ENCODE peak calls at places on chromosomes 6 and 20, in six cellular contexts. K is brain microvascular endothelial cell, U is left lung, X is HCT116, H is esophagus muscularis mucosa, N is foreskin fibroblast. F is an unnamed sample.

GRCh38 chr20:9668356-9668755 is 154.0 kb downstream of the LAMP5 start:
- DNase-seq in X (no peak), N (no peak), U (no peak), K (no peak), H (no peak), F (no peak)

GRCh38 chr6:157867155-157867559 is 44.1 kb downstream of the SNX9 start:
- DNase-seq in U (no peak), K (peak), N (peak), H (no peak), X (no peak), F (no peak)

GRCh38 chr6:73074175-73074574 is 151.1 kb downstream of the KHDC1L start:
- DNase-seq in U (no peak), X (no peak), N (peak), K (peak), H (no peak), F (peak)

GRCh38 chr6:20755631-20756030 is 221.4 kb downstream of the CDKAL1 start:
- DNase-seq in K (no peak), N (peak), X (no peak), H (no peak), U (no peak), F (no peak)

GRCh38 chr20:35087355-35087754 is 5.3 kb downstream of the TRPC4AP start:
- DNase-seq in U (no peak), X (no peak), H (no peak), N (no peak), K (no peak), F (no peak)

GRCh38 chr6:105642708-105643107 is 239.8 kb upstream of the PREP start:
- DNase-seq in N (peak), H (no peak), U (no peak), K (no peak), X (no peak), F (peak)

GRCh38 chr20:18533491-18533890 is 25.8 kb downstream of the SEC23B start:
- DNase-seq in N (no peak), X (no peak), K (no peak), U (no peak), H (no peak), F (peak)

GRCh38 chr20:17735206-17735804 is 35.5 kb downstream of the BANF2 start:
- DNase-seq in K (peak), X (no peak), N (peak), H (no peak), U (no peak), F (peak)

GRCh38 chr6:70520575-70520974 is 46.2 kb upstream of the SDHAF4 start:
- DNase-seq in N (peak), X (no peak), H (no peak), K (no peak), U (no peak), F (no peak)

GRCh38 chr20:9837634-9838033 is 1.2 kb downstream of the PAK5 start:
- DNase-seq in U (no peak), X (no peak), H (no peak), N (no peak), K (no peak), F (no peak)

GRCh38 chr6:148423601-148424270 is 81.1 kb downstream of the SASH1 start:
- DNase-seq in H (no peak), U (no peak), X (no peak), K (no peak), N (peak), F (no peak)

GRCh38 chr6:109783245-109783990 is 92.3 kb downstream of the FIG4 start:
- DNase-seq in K (no peak), H (no peak), X (no peak), U (no peak), N (peak), F (no peak)

GRCh38 chr6:51273228-51273961 is 454.7 kb downstream of the TFAP2B start:
- DNase-seq in H (no peak), X (no peak), U (no peak), K (no peak), N (no peak), F (no peak)

GRCh38 chr6:45476341-45476740 is 98.6 kb upstream of the SUPT3H start:
- DNase-seq in H (no peak), K (no peak), X (no peak), U (no peak), N (no peak), F (no peak)

GRCh38 chr6:84280639-84281038 is 53.2 kb upstream of the CEP162 start:
- DNase-seq in U (no peak), H (no peak), X (no peak), N (no peak), K (no peak), F (no peak)

GRCh38 chr6:112330877-112331260 is 16.3 kb upstream of the RFPL4B start:
- DNase-seq in H (no peak), K (no peak), U (no peak), X (no peak), N (no peak), F (no peak)

GRCh38 chr20:47502271-47502730 is 614 bp downstream of the NCOA3 start:
- DNase-seq in U (peak), N (peak), X (no peak), H (no peak), K (no peak), F (peak)

GRCh38 chr20:25280574-25281535 is 33.0 kb downstream of the PYGB start:
- DNase-seq in H (no peak), X (no peak), N (no peak), K (no peak), U (peak), F (no peak)

GRCh38 chr20:48186915-48187314 is 401.6 kb upstream of the SULF2 start:
- DNase-seq in X (no peak), K (no peak), N (no peak), U (no peak), H (no peak), F (no peak)

GRCh38 chr6:167470836-167471547 is 146.1 kb downstream of the TTLL2 start:
- DNase-seq in N (no peak), X (no peak), U (no peak), K (no peak), H (no peak), F (no peak)

GRCh38 chr6:126766820-126767219 is 351.7 kb upstream of the RSPO3 start:
- DNase-seq in X (no peak), U (no peak), K (no peak), N (no peak), H (no peak), F (no peak)

GRCh38 chr20:17898548-17898994 is 70.0 kb downstream of the SNX5 start:
- DNase-seq in N (peak), U (no peak), K (peak), H (no peak), X (peak), F (peak)

GRCh38 chr6:104596091-104596490 is 263.6 kb downstream of the HACE1 start:
- DNase-seq in K (no peak), N (no peak), H (no peak), X (no peak), U (no peak), F (no peak)

GRCh38 chr6:108621117-108621516 is 60.4 kb downstream of the FOXO3 start:
- DNase-seq in X (peak), U (no peak), K (peak), N (peak), H (no peak), F (peak)

GRCh38 chr6:39266375-39266774 is 37.1 kb upstream of the KCNK5 start:
- DNase-seq in H (no peak), U (no peak), X (no peak), K (no peak), N (no peak), F (no peak)

GRCh38 chr6:10217111-10217510 is 197.8 kb downstream of the TFAP2A start:
- DNase-seq in K (no peak), N (no peak), X (no peak), H (no peak), U (no peak), F (no peak)

GRCh38 chr6:56849876-56850275 is 105.0 kb upstream of the BEND6 start:
- DNase-seq in X (no peak), H (no peak), U (no peak), K (peak), N (peak), F (no peak)

GRCh38 chr20:13024581-13024980 is 15.8 kb downstream of the SPTLC3 start:
- DNase-seq in X (no peak), H (no peak), U (no peak), N (peak), K (no peak), F (no peak)

GRCh38 chr6:44003345-44004061 is 123.7 kb downstream of the MRPL14 start:
- DNase-seq in X (no peak), U (no peak), N (no peak), K (no peak), H (no peak), F (no peak)

GRCh38 chr6:41289815-41290214 is 3.3 kb upstream of the TREM1 start:
- DNase-seq in N (no peak), U (no peak), K (no peak), X (no peak), H (peak), F (no peak)

GRCh38 chr20:18724788-18725476 is 88.7 kb upstream of the SCP2D1 start:
- DNase-seq in X (no peak), H (no peak), K (no peak), N (no peak), U (no peak), F (no peak)

GRCh38 chr20:49928411-49929141 is 7.6 kb upstream of the RNF114 start:
- DNase-seq in X (peak), U (peak), N (peak), K (peak), H (peak), F (peak)

GRCh38 chr6:122202576-122203137 is 196.8 kb upstream of the HSF2 start:
- DNase-seq in N (no peak), H (no peak), X (no peak), K (no peak), U (no peak), F (no peak)
- TF ChIP-seq CTCF in N (no peak), H (no peak), X (no peak), K (no peak), U (no peak), F (no peak)

DNA sequence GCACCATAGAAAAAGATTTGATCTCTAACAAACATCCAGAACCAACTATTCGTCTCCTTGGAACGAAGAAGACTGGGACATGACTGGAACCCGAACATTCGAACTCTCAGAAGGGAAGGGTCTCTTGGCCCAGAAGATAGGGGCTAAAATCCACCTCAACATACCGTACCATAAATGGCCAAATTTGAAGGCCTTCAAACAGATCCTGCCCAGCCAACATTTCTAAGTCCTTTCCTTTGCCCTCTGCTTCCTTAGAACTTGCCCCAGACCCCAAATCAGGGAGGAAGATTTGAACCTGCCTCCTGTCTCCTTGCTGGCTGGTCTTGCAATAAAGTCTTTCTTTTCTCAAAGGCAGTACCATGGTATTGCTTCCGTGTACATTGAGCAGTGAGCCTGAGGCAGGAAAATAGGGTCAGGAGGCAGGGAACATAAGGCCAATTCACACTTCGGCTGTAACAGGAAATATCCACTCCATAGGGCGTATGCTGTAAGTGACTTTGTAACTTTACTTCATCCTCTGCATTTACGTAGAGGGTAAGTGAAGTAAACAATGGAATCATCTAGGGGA is 1.8 kb upstream of the PXDC1 start:
- DNase-seq in U (no peak), H (no peak), K (no peak), X (no peak), N (no peak), F (no peak)
- H3K4me3 ChIP-seq in U (no peak), H (no peak), K (no peak), X (no peak), N (no peak), F (no peak)

GRCh38 chr20:52294106-52294628 is 102.6 kb upstream of the ZFP64 start:
- DNase-seq in U (no peak), N (no peak), H (no peak), X (no peak), K (no peak), F (no peak)

GRCh38 chr20:52290602-52291001 is 99.0 kb upstream of the ZFP64 start:
- DNase-seq in H (no peak), N (no peak), X (no peak), K (no peak), U (no peak), F (no peak)

GRCh38 chr20:52289956-52290355 is 98.4 kb upstream of the ZFP64 start:
- DNase-seq in U (no peak), N (no peak), X (no peak), K (no peak), H (no peak), F (no peak)

GRCh38 chr20:52291109-52291508 is 99.5 kb upstream of the ZFP64 start:
- DNase-seq in U (no peak), N (no peak), X (no peak), H (no peak), K (no peak), F (no peak)

GRCh38 chr20:52295556-52295955 is 104.0 kb upstream of the ZFP64 start:
- DNase-seq in K (no peak), X (no peak), N (no peak), U (no peak), H (no peak), F (no peak)
- TF ChIP-seq CTCF in K (no peak), X (no peak), N (no peak), U (no peak), H (no peak), F (no peak)

GRCh38 chr6:35764238-35764896 is 12.0 kb upstream of the CLPSL2 start:
- DNase-seq in U (no peak), N (no peak), X (peak), H (no peak), K (no peak), F (no peak)
- H3K4me3 ChIP-seq in U (no peak), N (no peak), X (peak), H (no peak), K (no peak), F (no peak)

F was measured in astrocyte of the cerebellum.